ENCODE peak calls at places on chromosomes 11 and 22, in nine cellular contexts. P is IMR-90, F is ovary, Z is heart left ventricle, E is HCT116, L is breast epithelium, Q is right lobe of liver, D is thyroid gland, N is transverse colon. K is an unnamed sample. For H3K27me3, the result is how much of the 10 kb centered on the place peaks cover.

GRCh38 chr11:105862736-105863367 is 159.2 kb downstream of the MSANTD4 start:
- DNase-seq in P (peak), F (no peak), Z (no peak), E (peak), L (no peak), Q (no peak), D (no peak), N (no peak), K (no peak)

GRCh38 chr11:3088806-3089205 is 31.6 kb upstream of the CARS1 start:
- DNase-seq in P (no peak), F (no peak), Z (no peak), E (no peak), L (peak), Q (no peak), D (no peak), N (no peak), K (no peak)

GRCh38 chr11:8442301-8442700 is 151.7 kb downstream of the STK33 start:
- DNase-seq in P (no peak), F (no peak), Z (no peak), E (no peak), L (no peak), Q (no peak), D (no peak), N (no peak), K (no peak)

GRCh38 chr11:114280696-114281095 is 15.5 kb upstream of the NNMT start:
- DNase-seq in P (peak), F (peak), Z (peak), E (peak), L (no peak), Q (peak), D (peak), N (no peak), K (no peak)

GRCh38 chr11:118791961-118792578 is 1.1 kb upstream of the DDX6 start:
- DNase-seq in P (no peak), F (no peak), Z (peak), E (no peak), L (peak), Q (peak), D (peak), N (peak), K (peak)

GRCh38 chr11:128551641-128552335 is 35.6 kb downstream of the ETS1 start:
- DNase-seq in P (no peak), F (no peak), Z (no peak), E (no peak), L (no peak), Q (no peak), D (no peak), N (no peak), K (no peak)

GRCh38 chr11:67408437-67409200 is 4.7 kb downstream of the TBC1D10C start:
- DNase-seq in P (no peak), F (no peak), Z (no peak), E (no peak), L (no peak), Q (no peak), D (no peak), N (no peak), K (no peak)

GRCh38 chr22:41696714-41697113 is 2.6 kb upstream of the MEI1 start:
- DNase-seq in P (no peak), F (no peak), Z (peak), E (no peak), L (no peak), Q (peak), D (no peak), N (peak), K (no peak)

GRCh38 chr22:24474221-24474620 is 20.9 kb upstream of the UPB1 start:
- DNase-seq in P (peak), F (no peak), Z (no peak), E (peak), L (no peak), Q (no peak), D (no peak), N (no peak), K (no peak)

GRCh38 chr11:43555811-43556210 is 124.7 kb upstream of the HSD17B12 start:
- DNase-seq in P (peak), F (peak), Z (no peak), E (no peak), L (no peak), Q (peak), D (peak), N (no peak), K (no peak)

GRCh38 chr11:96228911-96229310 is 114.1 kb downstream of the MAML2 start:
- DNase-seq in P (peak), F (no peak), Z (no peak), E (no peak), L (no peak), Q (no peak), D (no peak), N (no peak), K (no peak)

GRCh38 chr22:38649841-38650522 is 6.2 kb downstream of the FAM227A start:
- DNase-seq in P (no peak), F (no peak), Z (no peak), E (no peak), L (no peak), Q (no peak), D (no peak), N (no peak), K (no peak)

GRCh38 chr11:78039919-78040671 is 17.0 kb upstream of the KCTD14 start:
- DNase-seq in P (peak), F (peak), Z (peak), E (no peak), L (no peak), Q (peak), D (peak), N (peak), K (peak)

GRCh38 chr11:57116654-57117053 is 65.1 kb upstream of the LRRC55 start:
- DNase-seq in P (peak), F (no peak), Z (no peak), E (peak), L (no peak), Q (no peak), D (peak), N (peak), K (no peak)

GRCh38 chr11:73361953-73362776 is 14.0 kb upstream of the RELT start:
- DNase-seq in P (no peak), F (no peak), Z (no peak), E (peak), L (no peak), Q (no peak), D (no peak), N (no peak), K (no peak)

GRCh38 chr11:126716456-126717083 is 284.0 kb downstream of the KIRREL3 start:
- DNase-seq in P (peak), F (no peak), Z (no peak), E (peak), L (no peak), Q (no peak), D (peak), N (peak), K (no peak)

GRCh38 chr11:81725691-81726090 is 1008.0 kb downstream of the FAM181B start:
- DNase-seq in P (no peak), F (no peak), Z (no peak), E (no peak), L (no peak), Q (no peak), D (no peak), N (no peak), K (no peak)

GRCh38 chr11:118915941-118916841 is 9.5 kb downstream of the BCL9L start:
- DNase-seq in P (no peak), F (peak), Z (peak), E (no peak), L (no peak), Q (no peak), D (no peak), N (no peak), K (peak)

GRCh38 chr11:95556342-95557151 is 233.0 kb downstream of the FAM76B start:
- DNase-seq in P (peak), F (no peak), Z (no peak), E (no peak), L (no peak), Q (no peak), D (peak), N (no peak), K (no peak)

GRCh38 chr11:100445231-100445735 is 241.8 kb upstream of the ARHGAP42 start:
- DNase-seq in P (no peak), F (no peak), Z (peak), E (no peak), L (no peak), Q (no peak), D (peak), N (no peak), K (no peak)

GRCh38 chr11:4664791-4665190 is 21.0 kb downstream of the OR51E1 start:
- DNase-seq in P (peak), F (no peak), Z (no peak), E (no peak), L (no peak), Q (no peak), D (no peak), N (no peak), K (no peak)

GRCh38 chr22:44427506-44428470 is 70.2 kb downstream of the RTL6 start:
- DNase-seq in P (no peak), F (no peak), Z (no peak), E (no peak), L (peak), Q (no peak), D (no peak), N (no peak), K (no peak)

GRCh38 chr22:38257170-38257569 is 15.6 kb downstream of the TMEM184B start:
- DNase-seq in P (peak), F (no peak), Z (no peak), E (no peak), L (no peak), Q (no peak), D (no peak), N (no peak), K (no peak)

GRCh38 chr11:118211006-118211405 is 13.8 kb downstream of the JAML start:
- DNase-seq in P (no peak), F (no peak), Z (no peak), E (no peak), L (no peak), Q (no peak), D (no peak), N (no peak), K (no peak)

GRCh38 chr11:57269580-57270021 is 32.6 kb upstream of the APLNR start:
- DNase-seq in P (no peak), F (no peak), Z (no peak), E (no peak), L (no peak), Q (no peak), D (peak), N (no peak), K (no peak)

GRCh38 chr11:128695539-128696221 is 1.8 kb downstream of the FLI1 start:
- DNase-seq in P (no peak), F (no peak), Z (peak), E (no peak), L (no peak), Q (no peak), D (no peak), N (peak), K (no peak)

GRCh38 chr11:67372993-67373915 is at the start of gene CLCF1:
- DNase-seq in P (peak), F (peak), Z (peak), E (no peak), L (peak), Q (peak), D (peak), N (peak), K (peak)

GRCh38 chr22:28925916-28926315 is 42.5 kb downstream of the ZNRF3 start:
- DNase-seq in P (no peak), F (no peak), Z (no peak), E (no peak), L (no peak), Q (no peak), D (no peak), N (no peak), K (no peak)

GRCh38 chr11:39432929-39433328 is 2026.5 kb downstream of the LRRC4C start:
- DNase-seq in P (no peak), F (no peak), Z (no peak), E (no peak), L (no peak), Q (no peak), D (no peak), N (no peak), K (no peak)

DNA sequence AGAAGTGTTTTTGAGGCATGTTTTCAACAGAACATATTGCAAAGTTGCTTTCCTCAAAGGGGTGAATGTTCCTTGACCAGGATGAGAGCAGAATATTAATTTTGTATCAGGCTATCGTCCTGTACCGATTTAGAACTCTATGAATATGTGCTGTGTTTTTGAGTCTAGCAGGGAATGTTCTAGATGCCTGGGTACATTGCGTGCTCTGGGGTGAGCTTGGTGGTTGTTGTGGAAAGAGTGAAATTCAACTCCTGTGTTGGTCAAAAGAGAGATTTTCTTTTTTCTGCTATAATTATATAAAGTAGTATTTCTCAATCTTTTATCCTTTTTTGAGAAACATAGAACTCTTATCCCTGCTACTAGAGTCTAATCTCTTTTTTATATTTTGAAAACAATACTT is 51.2 kb upstream of the OR4B1 start:
- DNase-seq in P (no peak), F (no peak), Z (no peak), E (no peak), L (no peak), Q (no peak), D (no peak), N (no peak), K (no peak)
- TF ChIP-seq POLR2A in P (no peak), F (no peak), Z (no peak), E (no peak), L (no peak), Q (no peak), D (no peak), N (no peak), K (no peak)

GRCh38 chr22:23033116-23033905 is 37.0 kb upstream of the GNAZ start:
- DNase-seq in P (no peak), F (no peak), Z (no peak), E (no peak), L (no peak), Q (no peak), D (peak), N (no peak), K (no peak)
- H3K27me3 ChIP-seq in P (under half), F (under half), Z (under half), E (under half), L (under half), Q (under half), D (under half), N (under half), K (under half)

GRCh38 chr11:130674686-130675085 is 226.2 kb downstream of the ADAMTS15 start:
- DNase-seq in P (peak), F (no peak), Z (no peak), E (no peak), L (no peak), Q (no peak), D (no peak), N (no peak), K (no peak)

GRCh38 chr11:130677486-130678153 is 229.2 kb downstream of the ADAMTS15 start:
- DNase-seq in P (peak), F (no peak), Z (peak), E (no peak), L (no peak), Q (no peak), D (peak), N (no peak), K (no peak)

GRCh38 chr11:130673698-130674097 is 225.3 kb downstream of the ADAMTS15 start:
- DNase-seq in P (peak), F (no peak), Z (no peak), E (no peak), L (no peak), Q (no peak), D (no peak), N (no peak), K (no peak)

GRCh38 chr11:130675456-130675855 is 227.0 kb downstream of the ADAMTS15 start:
- DNase-seq in P (peak), F (no peak), Z (peak), E (no peak), L (no peak), Q (no peak), D (peak), N (peak), K (peak)

DNA sequence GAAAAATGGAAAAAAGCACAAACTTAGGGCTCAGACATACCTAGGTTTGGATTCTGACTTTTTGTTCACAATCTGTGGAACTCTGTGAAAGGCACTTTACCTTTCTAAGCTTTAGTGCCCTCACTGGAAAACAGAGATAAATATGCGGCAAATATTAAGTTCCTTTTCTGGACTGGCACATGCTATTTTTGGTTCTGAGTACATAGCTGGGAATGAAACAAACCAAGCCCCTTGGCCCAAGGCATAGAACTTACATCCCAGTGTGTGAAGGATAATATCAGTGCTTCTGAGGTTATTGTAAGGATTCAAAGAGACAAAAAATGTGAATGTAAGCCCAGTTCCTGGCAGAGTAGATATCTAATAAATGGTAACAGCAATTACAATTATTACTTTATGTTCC is 227.5 kb downstream of the ADAMTS15 start:
- DNase-seq in P (no peak), F (no peak), Z (no peak), E (no peak), L (no peak), Q (no peak), D (no peak), N (no peak), K (no peak)
- H3K4me3 ChIP-seq in P (no peak), F (no peak), Z (no peak), E (no peak), L (no peak), Q (no peak), D (no peak), N (no peak), K (no peak)

GRCh38 chr11:76278526-76278925 is 72.2 kb upstream of the WNT11 start:
- DNase-seq in P (no peak), F (no peak), Z (no peak), E (no peak), L (no peak), Q (no peak), D (no peak), N (no peak), K (no peak)

GRCh38 chr11:76280151-76280881 is 74.0 kb upstream of the WNT11 start:
- DNase-seq in P (no peak), F (no peak), Z (no peak), E (no peak), L (no peak), Q (no peak), D (no peak), N (no peak), K (no peak)

GRCh38 chr11:76279038-76279437 is 72.7 kb upstream of the WNT11 start:
- DNase-seq in P (no peak), F (no peak), Z (no peak), E (no peak), L (no peak), Q (no peak), D (no peak), N (no peak), K (no peak)

GRCh38 chr11:76280882-76281557 is 74.7 kb upstream of the WNT11 start:
- DNase-seq in P (no peak), F (no peak), Z (no peak), E (no peak), L (no peak), Q (no peak), D (no peak), N (no peak), K (no peak)

GRCh38 chr11:76279651-76280050 is 73.3 kb upstream of the WNT11 start:
- DNase-seq in P (no peak), F (no peak), Z (no peak), E (no peak), L (no peak), Q (no peak), D (no peak), N (no peak), K (no peak)
- TF ChIP-seq POLR2A in P (no peak), F (no peak), Z (no peak), E (no peak), L (no peak), Q (no peak), D (no peak), N (no peak), K (no peak)

DNA sequence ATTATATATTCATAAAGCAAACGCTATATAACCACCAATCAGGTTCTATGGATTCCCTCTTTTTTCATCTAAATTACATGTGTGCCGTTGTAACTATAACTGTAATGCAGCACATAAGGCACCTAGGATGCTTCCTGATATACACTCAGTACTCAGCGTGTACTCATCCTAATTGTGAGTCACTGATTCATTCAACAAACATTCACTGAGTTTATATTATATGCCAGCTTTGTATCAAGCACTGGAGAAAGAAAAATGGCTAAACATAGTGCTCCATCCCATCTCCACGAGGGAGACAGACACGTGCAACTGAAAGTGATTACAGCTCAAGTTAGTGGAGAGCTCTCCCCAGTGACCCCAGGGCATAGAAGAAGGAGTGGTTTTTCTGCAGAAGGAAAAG is 49.9 kb upstream of the SYN3 start:
- DNase-seq in P (no peak), F (no peak), Z (no peak), E (no peak), L (no peak), Q (no peak), D (no peak), N (no peak), K (no peak)
- H3K27me3 ChIP-seq in P (under half), F (under half), Z (under half), E (under half), L (under half), Q (under half), D (under half), N (under half), K (under half)

GRCh38 chr11:117199061-117199915 is at the start of gene TAGLN:
- DNase-seq in P (peak), F (peak), Z (peak), E (no peak), L (peak), Q (peak), D (peak), N (peak), K (peak)
- H3K4me3 ChIP-seq in P (peak), F (peak), Z (peak), E (peak), L (peak), Q (peak), D (no peak), N (peak), K (peak)

DNA sequence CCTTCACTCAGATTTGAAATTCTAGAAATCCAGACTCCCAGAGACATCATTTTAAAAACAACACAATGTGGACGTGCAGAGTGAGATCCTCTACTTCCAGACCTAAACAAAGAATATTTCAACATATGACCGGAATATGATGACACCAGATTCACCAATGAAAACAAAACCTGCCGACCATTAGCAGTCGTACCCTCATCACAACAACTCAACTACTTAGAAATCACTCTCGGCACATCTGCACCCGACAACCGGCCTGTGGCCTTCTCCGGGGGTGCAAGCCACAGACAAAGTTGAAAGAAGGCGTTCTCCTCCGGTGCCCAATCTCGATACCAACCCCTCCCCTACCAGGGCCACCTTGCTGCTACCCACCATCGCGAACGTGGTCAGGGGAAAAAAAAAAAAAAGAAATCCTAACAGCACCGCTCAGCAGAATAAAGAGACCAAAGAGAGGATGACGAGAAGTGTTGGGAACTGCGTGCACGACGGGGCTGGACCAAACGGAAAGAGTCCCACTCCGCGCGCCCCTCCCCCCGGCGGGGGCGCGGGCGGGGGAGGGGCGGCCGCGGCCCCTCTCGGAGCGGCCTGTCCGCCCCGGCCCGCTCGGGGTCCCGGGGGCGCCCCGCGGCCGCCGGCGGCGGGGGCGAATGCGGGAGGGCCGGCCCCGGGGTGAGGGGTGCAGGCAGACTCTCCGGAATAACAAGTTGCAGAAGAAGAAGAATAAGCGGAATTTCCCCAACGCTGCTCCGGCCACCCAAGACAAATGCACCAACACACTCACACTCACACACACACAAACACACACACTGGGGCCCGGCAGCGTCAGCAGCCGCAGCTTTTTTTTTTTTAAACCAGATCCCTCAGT is 1.7 kb downstream of the PHF21A start:
- DNase-seq in P (peak), F (peak), Z (peak), E (no peak), L (no peak), Q (peak), D (peak), N (peak), K (peak)
- TF ChIP-seq POLR2A in P (peak), F (peak), Z (no peak), E (peak), L (peak), Q (no peak), D (no peak), N (peak), K (peak)

K was measured in gastrocnemius medialis.